ENCODE peak calls at places on chromosome 22, in eight cellular contexts. X, M, O, B, R, T, H and J are unnamed samples.

GRCh38 chr22:26367402-26368245 is 61.4 kb upstream of the ASPHD2 start:
- DNase-seq in X (peak), M (peak), O (no peak), B (peak), R (peak), T (peak), H (no peak), J (peak)

GRCh38 chr22:28440517-28441366 is 238.9 kb downstream of the TTC28 start:
- DNase-seq in X (peak), M (no peak), O (no peak), B (no peak), R (no peak), T (no peak), H (no peak), J (peak)

GRCh38 chr22:38862375-38863329 is 9.4 kb downstream of the CBX6 start:
- DNase-seq in X (no peak), M (peak), O (no peak), B (no peak), R (no peak), T (no peak), H (no peak), J (no peak)

GRCh38 chr22:16804882-16805281 is 20.3 kb downstream of the XKR3 start:
- DNase-seq in X (no peak), M (no peak), O (no peak), B (no peak), R (no peak), T (no peak), H (no peak), J (no peak)

GRCh38 chr22:38422615-38423511 is 32.1 kb downstream of the KCNJ4 start:
- DNase-seq in X (no peak), M (peak), O (no peak), B (no peak), R (no peak), T (no peak), H (no peak), J (no peak)

GRCh38 chr22:38175206-38176118 is 6.2 kb downstream of the PLA2G6 start:
- DNase-seq in X (no peak), M (no peak), O (no peak), B (no peak), R (no peak), T (no peak), H (no peak), J (no peak)

GRCh38 chr22:26606611-26607010 is 11.2 kb downstream of the CRYBB1 start:
- DNase-seq in X (peak), M (no peak), O (no peak), B (no peak), R (no peak), T (no peak), H (no peak), J (peak)

GRCh38 chr22:38303974-38304373 is 13.3 kb downstream of the CSNK1E start:
- DNase-seq in X (no peak), M (no peak), O (no peak), B (no peak), R (no peak), T (no peak), H (no peak), J (no peak)

GRCh38 chr22:48488149-48488551 is 1339.5 kb downstream of the BRD1 start:
- DNase-seq in X (no peak), M (peak), O (no peak), B (no peak), R (no peak), T (no peak), H (no peak), J (no peak)

GRCh38 chr22:39522567-39523300 is 2.4 kb downstream of the ATF4 start:
- DNase-seq in X (peak), M (no peak), O (no peak), B (no peak), R (peak), T (peak), H (no peak), J (peak)

GRCh38 chr22:43012390-43012789 is 2.6 kb downstream of the PACSIN2 start:
- DNase-seq in X (no peak), M (no peak), O (no peak), B (no peak), R (no peak), T (no peak), H (no peak), J (no peak)

GRCh38 chr22:27105142-27106025 is 448.0 kb downstream of the MIAT start:
- DNase-seq in X (peak), M (no peak), O (peak), B (no peak), R (no peak), T (no peak), H (no peak), J (peak)

GRCh38 chr22:27107824-27108223 is 450.4 kb downstream of the MIAT start:
- DNase-seq in X (peak), M (no peak), O (peak), B (no peak), R (no peak), T (no peak), H (no peak), J (peak)

GRCh38 chr22:36770946-36771340 is 5.0 kb downstream of the IFT27 start:
- DNase-seq in X (no peak), M (no peak), O (no peak), B (no peak), R (no peak), T (no peak), H (no peak), J (no peak)

GRCh38 chr22:20211997-20212753 is 55.9 kb downstream of the RTN4R start:
- DNase-seq in X (no peak), M (no peak), O (no peak), B (no peak), R (no peak), T (peak), H (no peak), J (no peak)

GRCh38 chr22:46659059-46659790 is 39.0 kb downstream of the GRAMD4 start:
- DNase-seq in X (no peak), M (no peak), O (no peak), B (no peak), R (no peak), T (no peak), H (no peak), J (no peak)

GRCh38 chr22:27768027-27768640 is 33.4 kb downstream of the MN1 start:
- DNase-seq in X (no peak), M (no peak), O (no peak), B (no peak), R (no peak), T (no peak), H (no peak), J (no peak)

GRCh38 chr22:23251445-23252093 is 71.3 kb downstream of the BCR start:
- DNase-seq in X (peak), M (no peak), O (no peak), B (no peak), R (peak), T (no peak), H (no peak), J (peak)

GRCh38 chr22:39166547-39166946 is 14.1 kb upstream of the CBX7 start:
- DNase-seq in X (no peak), M (no peak), O (no peak), B (no peak), R (no peak), T (no peak), H (no peak), J (no peak)